ENCODE peak calls at places on chromosomes 1 and 21, in five cellular contexts. C is kidney glomerular epithelial cell, K is amniotic stem cell, Z is NCI-H1105 treated with DMSO at 0.1 percent for 48 hours, E is amygdala. T is an unnamed sample.

GRCh38 chr21:38273745-38274544 is 17.2 kb downstream of the KCNJ15 start:
- DNase-seq in K (no peak), E (no peak), C (no peak), Z (no peak), T (no peak)

GRCh38 chr1:48875736-48876135 is 99.0 kb upstream of the BEND5 start:
- DNase-seq in C (no peak), K (no peak), Z (peak; percentile 12), E (no peak), T (no peak)

GRCh38 chr1:83761084-83761760 is 237.7 kb downstream of the TTLL7 start:
- DNase-seq in C (no peak), E (no peak), Z (no peak), K (no peak), T (no peak)

GRCh38 chr1:154998818-154999650 is 3.6 kb upstream of the ZBTB7B start:
- DNase-seq in Z (peak; percentile 45), C (peak; percentile 23), K (peak; percentile 21), E (peak; percentile 17), T (no peak)

GRCh38 chr1:93566227-93566626 is 115.4 kb downstream of the BCAR3 start:
- DNase-seq in E (no peak), K (no peak), C (no peak), Z (no peak), T (no peak)

GRCh38 chr1:46455951-46456350 is 33.7 kb upstream of the DMBX1 start:
- DNase-seq in K (no peak), C (no peak), E (no peak), Z (peak; percentile 87), T (no peak)

GRCh38 chr21:34129039-34129891 is 55.9 kb downstream of the MRPS6 start:
- DNase-seq in E (no peak), K (peak; percentile 95), Z (peak; percentile 21), C (peak; percentile 76), T (peak; percentile 58)

GRCh38 chr21:28832013-28832714 is 160.5 kb downstream of the LTN1 start:
- DNase-seq in Z (no peak), E (no peak), K (no peak), C (peak; percentile 20), T (no peak)

GRCh38 chr1:221862971-221863370 is 121.1 kb upstream of the DUSP10 start:
- DNase-seq in K (no peak), Z (no peak), E (no peak), C (no peak), T (no peak)

GRCh38 chr1:179815642-179816041 is 62.0 kb downstream of the TOR1AIP2 start:
- DNase-seq in C (no peak), Z (no peak), E (no peak), K (no peak), T (no peak)

GRCh38 chr21:31180256-31181088 is 142.2 kb upstream of the KRTAP19-8 start:
- DNase-seq in C (peak; percentile 51), K (no peak), E (no peak), Z (peak; percentile 51), T (no peak)

GRCh38 chr1:51648180-51649109 is 31.6 kb downstream of the OSBPL9 start:
- DNase-seq in E (no peak), Z (no peak), K (peak; percentile 70), C (peak; percentile 38), T (peak; percentile 71)

GRCh38 chr1:202018226-202018475 is 7.8 kb downstream of the ELF3 start:
- DNase-seq in K (no peak), Z (no peak), C (no peak), E (no peak), T (no peak)

GRCh38 chr1:58746757-58747156 is 37.1 kb downstream of the JUN start:
- DNase-seq in K (no peak), E (no peak), Z (no peak), C (no peak), T (no peak)

GRCh38 chr1:91622586-91622985 is 121.9 kb downstream of the CDC7 start:
- DNase-seq in K (no peak), E (peak; percentile 17), C (no peak), Z (no peak), T (no peak)

GRCh38 chr1:11944358-11944981 is 10.0 kb downstream of the PLOD1 start:
- DNase-seq in Z (peak; percentile 71), K (no peak), E (no peak), C (no peak), T (no peak)

GRCh38 chr1:244836135-244836521 is 670 bp downstream of the COX20 start:
- DNase-seq in E (no peak), K (no peak), Z (no peak), C (peak; percentile 60), T (no peak)

GRCh38 chr1:109385417-109385816 is 12.3 kb downstream of the SORT1 start:
- DNase-seq in Z (no peak), C (no peak), E (no peak), K (no peak), T (no peak)

GRCh38 chr1:247741756-247742155 is 3.3 kb downstream of the OR14K1 start:
- DNase-seq in Z (no peak), K (no peak), E (no peak), C (no peak), T (no peak)

GRCh38 chr1:50774759-50775351 is 185.2 kb downstream of the FAF1 start:
- DNase-seq in K (peak; percentile 71), C (peak; percentile 46), E (no peak), Z (peak; percentile 77), T (peak; percentile 19)

GRCh38 chr1:117708323-117709288 is 102.8 kb downstream of the TENT5C start:
- DNase-seq in E (no peak), K (no peak), C (peak; percentile 24), Z (no peak), T (no peak)

GRCh38 chr1:109763646-109764415 is at the start of gene EPS8L3:
- DNase-seq in Z (no peak), K (no peak), C (no peak), E (no peak), T (no peak)

GRCh38 chr1:52916241-52916975 is 5.1 kb downstream of the ECHDC2 start:
- DNase-seq in Z (no peak), K (no peak), C (no peak), E (no peak), T (no peak)

GRCh38 chr1:182245040-182245439 is 146.6 kb downstream of the GLUL start:
- DNase-seq in E (no peak), Z (no peak), K (no peak), C (no peak), T (no peak)

T was measured in AG04449.